ENCODE peak calls at places on chromosomes 5 and 9, in five cellular contexts. One of them, this sample, is unnamed.

GRCh38 chr5:56815657-56816545 is 552 bp downstream of the MAP3K1 start:
- DNase-seq in colonic mucosa: peak
- DNase-seq in A549: peak
- DNase-seq in upper lobe of right lung: peak
- DNase-seq in right lobe of liver: peak
- DNase-seq in this sample: peak

GRCh38 chr9:109556786-109557185 is 58.7 kb upstream of the PTPN3 start:
- DNase-seq in right lobe of liver: no peak
- DNase-seq in upper lobe of right lung: no peak
- DNase-seq in A549: no peak
- DNase-seq in colonic mucosa: no peak
- DNase-seq in this sample: no peak

GRCh38 chr9:111597852-111598729 is 1.4 kb downstream of the PTGR1 start:
- DNase-seq in colonic mucosa: peak
- DNase-seq in A549: peak
- DNase-seq in right lobe of liver: peak
- DNase-seq in upper lobe of right lung: peak
- DNase-seq in this sample: peak

GRCh38 chr9:90201770-90202169 is 440.9 kb downstream of the DIRAS2 start:
- DNase-seq in colonic mucosa: no peak
- DNase-seq in A549: no peak
- DNase-seq in upper lobe of right lung: no peak
- DNase-seq in right lobe of liver: no peak
- DNase-seq in this sample: no peak

GRCh38 chr5:54601832-54602231 is 84.3 kb downstream of the SNX18 start:
- DNase-seq in A549: no peak
- DNase-seq in upper lobe of right lung: no peak
- DNase-seq in colonic mucosa: no peak
- DNase-seq in right lobe of liver: no peak
- DNase-seq in this sample: no peak

GRCh38 chr9:16352791-16353401 is 517.6 kb downstream of the BNC2 start:
- DNase-seq in right lobe of liver: no peak
- DNase-seq in A549: no peak
- DNase-seq in upper lobe of right lung: no peak
- DNase-seq in colonic mucosa: no peak
- DNase-seq in this sample: no peak

GRCh38 chr5:72093824-72094223 is 13.5 kb upstream of the MAP1B start:
- DNase-seq in A549: no peak
- DNase-seq in upper lobe of right lung: no peak
- DNase-seq in right lobe of liver: no peak
- DNase-seq in colonic mucosa: no peak
- DNase-seq in this sample: no peak

GRCh38 chr5:74188341-74188740 is 452.2 kb downstream of the ENC1 start:
- DNase-seq in colonic mucosa: no peak
- DNase-seq in upper lobe of right lung: no peak
- DNase-seq in A549: no peak
- DNase-seq in right lobe of liver: no peak
- DNase-seq in this sample: no peak

GRCh38 chr5:36301858-36302603 is at the start of gene RANBP3L:
- DNase-seq in right lobe of liver: peak
- DNase-seq in colonic mucosa: no peak
- DNase-seq in upper lobe of right lung: no peak
- DNase-seq in A549: no peak
- DNase-seq in this sample: no peak

GRCh38 chr9:117044241-117044640 is 357.1 kb downstream of the TRIM32 start:
- DNase-seq in colonic mucosa: no peak
- DNase-seq in right lobe of liver: no peak
- DNase-seq in upper lobe of right lung: no peak
- DNase-seq in A549: no peak
- DNase-seq in this sample: no peak

GRCh38 chr9:117043159-117043558 is 356.1 kb downstream of the TRIM32 start:
- DNase-seq in A549: no peak
- DNase-seq in upper lobe of right lung: no peak
- DNase-seq in right lobe of liver: no peak
- DNase-seq in colonic mucosa: no peak
- DNase-seq in this sample: no peak

GRCh38 chr9:117046666-117047327 is 359.7 kb downstream of the TRIM32 start:
- DNase-seq in upper lobe of right lung: no peak
- DNase-seq in A549: no peak
- DNase-seq in right lobe of liver: no peak
- DNase-seq in colonic mucosa: no peak
- DNase-seq in this sample: peak
- TF ChIP-seq CTCF in upper lobe of right lung: no peak
- TF ChIP-seq CTCF in A549: no peak
- TF ChIP-seq CTCF in right lobe of liver: no peak
- TF ChIP-seq CTCF in colonic mucosa: no peak
- TF ChIP-seq CTCF in this sample: peak

DNA sequence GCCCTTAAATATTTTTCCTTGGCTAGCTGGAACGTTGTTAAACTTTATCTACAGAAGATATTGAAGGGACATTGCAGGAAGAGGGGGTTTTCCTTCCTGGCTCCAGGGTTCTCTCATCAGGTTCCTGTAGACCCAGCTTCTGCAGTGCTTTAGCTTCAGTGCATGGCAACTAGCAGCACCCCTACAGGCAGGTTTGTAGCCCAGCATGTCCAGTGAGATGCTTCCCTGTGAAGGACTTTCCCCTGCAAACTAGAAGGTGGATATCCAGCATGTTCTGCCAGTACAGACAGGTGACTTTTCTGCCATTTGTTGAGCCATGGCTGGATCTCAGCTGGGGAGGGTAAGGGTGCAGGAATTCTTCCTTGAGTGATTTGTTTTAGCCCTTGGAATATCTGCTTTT is 10.4 kb downstream of the CCL28 start:
- DNase-seq in colonic mucosa: no peak
- DNase-seq in upper lobe of right lung: no peak
- DNase-seq in A549: peak
- DNase-seq in right lobe of liver: no peak
- DNase-seq in this sample: no peak
- TF ChIP-seq CTCF in colonic mucosa: no peak
- TF ChIP-seq CTCF in upper lobe of right lung: no peak
- TF ChIP-seq CTCF in A549: no peak
- TF ChIP-seq CTCF in right lobe of liver: peak
- TF ChIP-seq CTCF in this sample: no peak

DNA sequence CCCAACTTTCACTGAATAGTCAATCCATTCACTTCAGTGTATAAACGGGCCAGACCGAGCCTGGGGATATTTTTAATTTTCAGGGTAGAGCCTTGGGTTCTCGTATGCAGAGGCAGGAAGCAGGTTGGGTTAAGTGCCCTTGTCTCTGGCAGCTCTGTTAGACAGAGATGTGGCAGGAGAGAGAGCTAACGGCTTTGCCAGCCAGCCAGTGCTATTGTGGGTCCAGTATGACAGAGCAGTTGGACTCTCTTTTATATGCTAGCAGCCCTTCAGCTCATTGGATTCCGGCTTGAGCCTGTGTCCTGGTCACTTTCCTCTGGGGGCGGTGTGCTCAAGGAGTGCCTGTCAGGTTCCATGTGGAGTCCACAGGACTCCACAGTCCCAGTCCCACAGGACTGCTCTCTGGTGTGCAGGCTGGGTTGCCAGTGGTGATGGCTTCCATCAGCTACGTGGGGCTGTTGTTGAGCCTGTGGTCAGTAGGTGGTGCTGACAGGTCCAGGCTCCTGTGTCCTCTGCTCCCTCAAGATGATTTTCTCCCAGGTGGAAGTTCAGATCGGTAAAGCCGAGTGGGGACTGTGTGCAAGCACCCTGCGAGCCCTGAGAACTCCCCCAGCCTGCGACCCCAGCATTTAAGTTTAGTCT is 14.3 kb downstream of the CLTA start:
- DNase-seq in upper lobe of right lung: no peak
- DNase-seq in A549: peak
- DNase-seq in colonic mucosa: no peak
- DNase-seq in right lobe of liver: peak
- DNase-seq in this sample: no peak
- TF ChIP-seq CTCF in upper lobe of right lung: no peak
- TF ChIP-seq CTCF in A549: peak
- TF ChIP-seq CTCF in colonic mucosa: no peak
- TF ChIP-seq CTCF in right lobe of liver: peak
- TF ChIP-seq CTCF in this sample: peak

GRCh38 chr9:132182609-132183073 is 20.8 kb downstream of the NTNG2 start:
- DNase-seq in upper lobe of right lung: no peak
- DNase-seq in A549: no peak
- DNase-seq in right lobe of liver: no peak
- DNase-seq in colonic mucosa: no peak
- DNase-seq in this sample: no peak
- TF ChIP-seq CTCF in upper lobe of right lung: no peak
- TF ChIP-seq CTCF in A549: no peak
- TF ChIP-seq CTCF in right lobe of liver: no peak
- TF ChIP-seq CTCF in colonic mucosa: no peak
- TF ChIP-seq CTCF in this sample: no peak

DNA sequence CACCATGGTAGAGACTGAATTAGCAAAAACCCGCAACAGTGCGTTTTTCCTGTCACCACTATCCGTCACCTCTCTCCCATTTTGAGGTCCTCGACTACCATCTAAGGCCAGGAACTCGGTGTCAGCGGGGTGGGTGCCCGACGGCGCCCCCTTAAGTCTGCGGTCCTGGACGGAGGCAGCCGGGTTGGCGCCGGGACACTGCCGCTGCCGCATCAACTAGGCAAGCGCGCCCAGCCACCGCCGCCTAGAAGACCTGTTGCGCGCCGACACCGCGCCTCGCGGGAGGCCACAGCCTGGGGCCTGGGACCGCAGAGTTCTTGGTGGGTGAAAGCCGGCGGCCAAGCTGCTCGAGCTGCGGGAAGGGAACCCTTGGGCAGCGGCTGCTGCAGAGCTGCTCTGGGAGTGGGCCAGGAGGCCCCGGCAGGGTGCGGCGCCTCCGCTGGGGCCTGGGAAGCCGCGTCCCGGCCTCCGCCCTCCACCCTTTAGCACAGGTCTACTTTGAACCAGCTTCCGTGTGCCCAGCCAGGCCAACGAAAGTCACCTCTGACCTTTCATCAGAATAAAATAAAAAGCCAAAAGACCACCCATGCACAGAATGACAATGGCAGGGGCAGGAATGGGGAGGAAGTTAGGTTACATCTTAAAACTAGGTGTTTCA is 3.5 kb downstream of the FOXB2 start:
- DNase-seq in right lobe of liver: no peak
- DNase-seq in colonic mucosa: no peak
- DNase-seq in A549: no peak
- DNase-seq in upper lobe of right lung: no peak
- DNase-seq in this sample: no peak
- TF ChIP-seq CTCF in right lobe of liver: no peak
- TF ChIP-seq CTCF in colonic mucosa: no peak
- TF ChIP-seq CTCF in A549: no peak
- TF ChIP-seq CTCF in upper lobe of right lung: no peak
- TF ChIP-seq CTCF in this sample: peak

GRCh38 chr5:149904977-149905376 is 39.6 kb downstream of the PDE6A start:
- DNase-seq in colonic mucosa: peak
- DNase-seq in upper lobe of right lung: no peak
- DNase-seq in A549: no peak
- DNase-seq in right lobe of liver: no peak
- DNase-seq in this sample: no peak
- TF ChIP-seq CTCF in colonic mucosa: no peak
- TF ChIP-seq CTCF in upper lobe of right lung: no peak
- TF ChIP-seq CTCF in A549: no peak
- TF ChIP-seq CTCF in right lobe of liver: no peak
- TF ChIP-seq CTCF in this sample: no peak

GRCh38 chr9:2338770-2339169 is 282.8 kb upstream of the VLDLR start:
- DNase-seq in A549: no peak
- DNase-seq in right lobe of liver: no peak
- DNase-seq in colonic mucosa: no peak
- DNase-seq in upper lobe of right lung: no peak
- DNase-seq in this sample: no peak

GRCh38 chr9:2337602-2338001 is 284.0 kb upstream of the VLDLR start:
- DNase-seq in colonic mucosa: no peak
- DNase-seq in upper lobe of right lung: no peak
- DNase-seq in A549: no peak
- DNase-seq in right lobe of liver: no peak
- DNase-seq in this sample: no peak

GRCh38 chr9:2335260-2335659 is 286.3 kb upstream of the VLDLR start:
- DNase-seq in right lobe of liver: no peak
- DNase-seq in upper lobe of right lung: no peak
- DNase-seq in A549: no peak
- DNase-seq in colonic mucosa: no peak
- DNase-seq in this sample: no peak

GRCh38 chr9:2337131-2337530 is 284.5 kb upstream of the VLDLR start:
- DNase-seq in right lobe of liver: no peak
- DNase-seq in upper lobe of right lung: no peak
- DNase-seq in colonic mucosa: no peak
- DNase-seq in A549: no peak
- DNase-seq in this sample: no peak

DNA sequence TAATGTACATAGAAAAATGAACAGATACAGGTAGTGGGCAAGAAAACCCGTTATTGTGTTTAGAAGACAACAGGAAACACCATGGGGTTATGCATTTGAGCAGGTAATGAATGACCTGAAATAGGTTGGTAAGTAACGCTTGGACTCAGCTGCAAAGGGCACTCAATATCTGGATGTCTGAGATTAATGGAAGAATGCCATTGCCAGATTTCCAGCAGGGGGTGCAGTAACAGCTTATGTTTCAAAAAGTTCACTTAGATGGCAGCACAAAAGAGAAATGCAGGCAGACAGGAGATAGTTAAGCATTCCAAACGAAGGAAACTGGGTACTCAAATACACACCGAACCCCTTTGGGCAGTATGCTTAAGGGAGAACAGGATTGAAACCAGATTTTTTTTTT is 285.5 kb upstream of the VLDLR start:
- DNase-seq in upper lobe of right lung: no peak
- DNase-seq in colonic mucosa: no peak
- DNase-seq in A549: no peak
- DNase-seq in right lobe of liver: no peak
- DNase-seq in this sample: no peak
- TF ChIP-seq CTCF in upper lobe of right lung: no peak
- TF ChIP-seq CTCF in colonic mucosa: no peak
- TF ChIP-seq CTCF in A549: peak
- TF ChIP-seq CTCF in right lobe of liver: peak
- TF ChIP-seq CTCF in this sample: peak

DNA sequence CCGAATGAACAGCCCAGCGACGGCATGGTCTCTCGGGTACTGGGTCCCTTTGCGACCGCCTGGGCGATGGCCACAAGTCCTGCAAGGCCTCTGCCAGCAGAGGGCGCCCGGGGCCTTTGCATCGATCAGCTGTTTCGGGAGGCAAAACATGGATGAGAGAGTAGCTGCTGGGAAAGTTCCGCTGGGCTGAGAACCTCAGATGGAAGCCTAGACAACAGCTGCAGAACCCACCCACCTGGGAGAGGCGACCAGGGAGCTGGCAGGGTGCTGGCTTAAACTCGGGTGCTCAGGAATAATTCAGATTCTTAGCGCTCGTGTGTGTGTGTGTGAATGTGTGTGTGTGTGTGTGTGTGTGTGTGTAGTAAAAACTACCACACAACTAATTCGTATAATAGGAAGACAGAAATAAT is 50.0 kb downstream of the TRIM32 start:
- DNase-seq in right lobe of liver: peak
- DNase-seq in colonic mucosa: peak
- DNase-seq in upper lobe of right lung: peak
- DNase-seq in A549: peak
- DNase-seq in this sample: peak
- TF ChIP-seq CTCF in right lobe of liver: peak
- TF ChIP-seq CTCF in colonic mucosa: peak
- TF ChIP-seq CTCF in upper lobe of right lung: peak
- TF ChIP-seq CTCF in A549: peak
- TF ChIP-seq CTCF in this sample: peak

GRCh38 chr5:136891175-136891574 is 525.8 kb upstream of the TRPC7 start:
- DNase-seq in A549: no peak
- DNase-seq in right lobe of liver: no peak
- DNase-seq in colonic mucosa: no peak
- DNase-seq in upper lobe of right lung: no peak
- DNase-seq in this sample: no peak
- TF ChIP-seq CTCF in A549: no peak
- TF ChIP-seq CTCF in right lobe of liver: no peak
- TF ChIP-seq CTCF in colonic mucosa: no peak
- TF ChIP-seq CTCF in upper lobe of right lung: no peak
- TF ChIP-seq CTCF in this sample: no peak

This sample was measured in GM13977.